ENCODE peak calls at places on chromosomes 2 and 18, in seven cellular contexts. T, B, C, Z, Y, Q and L are unnamed samples.

GRCh38 chr2:64581777-64582539 is 57.8 kb downstream of the AFTPH start:
- DNase-seq in Z (no peak), C (no peak), Q (no peak), T (no peak), B (no peak), Y (no peak), L (no peak)

GRCh38 chr18:34222396-34223163 is 2.1 kb downstream of the NOL4 start:
- DNase-seq in T (no peak), C (no peak), Q (no peak), Z (peak), B (no peak), Y (peak), L (no peak)

GRCh38 chr2:216492951-216493685 is 5.5 kb upstream of the RPL37A start:
- DNase-seq in Q (no peak), B (peak), Z (no peak), C (peak), T (no peak), Y (no peak), L (no peak)

GRCh38 chr18:5110288-5110687 is 86.8 kb downstream of the AKAIN1 start:
- DNase-seq in Z (no peak), C (no peak), Q (no peak), T (no peak), B (no peak), Y (no peak), L (no peak)

GRCh38 chr2:19356545-19357382 is 1.7 kb downstream of the OSR1 start:
- DNase-seq in C (peak), T (no peak), Q (no peak), B (no peak), Z (peak), Y (no peak), L (no peak)

GRCh38 chr2:34954758-34955157 is 1355.7 kb upstream of the FAM98A start:
- DNase-seq in C (no peak), Q (no peak), Y (no peak), B (no peak), Z (no peak), T (no peak), L (no peak)

GRCh38 chr2:195652916-195653315 is 4.1 kb upstream of the SLC39A10 start:
- DNase-seq in Q (no peak), Y (no peak), Z (no peak), C (no peak), B (no peak), T (no peak), L (no peak)

GRCh38 chr2:7707723-7708122 is 790.5 kb downstream of the RNF144A start:
- DNase-seq in Z (no peak), T (no peak), C (peak), Y (no peak), B (peak), Q (no peak), L (no peak)

GRCh38 chr18:2971741-2972552 is 41.0 kb downstream of the LPIN2 start:
- DNase-seq in C (no peak), Q (no peak), B (no peak), Z (no peak), Y (peak), T (peak), L (no peak)

GRCh38 chr2:229601936-229602335 is 112.4 kb downstream of the DNER start:
- DNase-seq in B (no peak), Q (no peak), Y (no peak), Z (no peak), T (no peak), C (no peak), L (no peak)

GRCh38 chr18:40041951-40042350 is 1913.1 kb upstream of the PIK3C3 start:
- DNase-seq in C (no peak), Y (no peak), Z (no peak), B (no peak), Q (no peak), T (no peak), L (no peak)

GRCh38 chr18:40197711-40198110 is 1757.3 kb upstream of the PIK3C3 start:
- DNase-seq in C (no peak), Y (no peak), T (no peak), B (no peak), Z (no peak), Q (no peak), L (no peak)

GRCh38 chr2:50987914-50988313 is 44.0 kb downstream of the NRXN1 start:
- DNase-seq in Y (no peak), T (no peak), C (no peak), B (no peak), Q (no peak), Z (no peak), L (no peak)

GRCh38 chr2:190664240-190664639 is 15.4 kb downstream of the NAB1 start:
- DNase-seq in T (no peak), C (no peak), Q (no peak), Z (no peak), B (no peak), Y (no peak), L (no peak)

GRCh38 chr2:39913648-39914456 is 134.8 kb upstream of the THUMPD2 start:
- DNase-seq in Y (no peak), Z (peak), C (peak), B (peak), Q (no peak), T (no peak), L (no peak)

GRCh38 chr2:235641333-235641732 is 147.5 kb downstream of the AGAP1 start:
- DNase-seq in Y (no peak), Q (no peak), Z (no peak), B (peak), C (peak), T (no peak), L (no peak)

GRCh38 chr2:177165103-177165583 is 47.5 kb upstream of the HNRNPA3 start:
- DNase-seq in Z (no peak), Q (no peak), C (peak), B (peak), Y (no peak), T (no peak), L (peak)

GRCh38 chr18:75428490-75428889 is 987 bp upstream of the SMIM21 start:
- DNase-seq in Q (no peak), C (no peak), B (no peak), Z (no peak), T (no peak), Y (no peak), L (no peak)

GRCh38 chr2:12704378-12704777 is 12.4 kb upstream of the TRIB2 start:
- DNase-seq in C (peak), Z (no peak), Q (no peak), B (no peak), Y (no peak), T (no peak), L (no peak)

GRCh38 chr2:181152221-181152620 is 171.8 kb downstream of the UBE2E3 start:
- DNase-seq in B (no peak), Q (no peak), C (peak), Z (no peak), Y (no peak), T (no peak), L (no peak)

GRCh38 chr2:232576995-232577394 is 26.5 kb downstream of the EIF4E2 start:
- DNase-seq in B (no peak), Q (no peak), Z (no peak), C (peak), Y (no peak), T (no peak), L (no peak)

GRCh38 chr2:37636209-37637077 is 35.0 kb downstream of the CDC42EP3 start:
- DNase-seq in Y (no peak), T (no peak), C (no peak), B (no peak), Q (no peak), Z (no peak), L (no peak)

GRCh38 chr2:73101626-73102256 is 11.0 kb downstream of the RAB11FIP5 start:
- DNase-seq in Y (no peak), C (no peak), Q (no peak), Z (no peak), T (no peak), B (peak), L (no peak)